ENCODE peak calls at places on chromosomes 1 and 21, in four cellular contexts. One of them, this sample, is unnamed.

GRCh38 chr1:218364028-218364710 is 19.0 kb downstream of the TGFB2 start:
- DNase-seq in neuronal stem cell: no peak
- DNase-seq in upper lobe of right lung: no peak
- DNase-seq in mammary epithelial cell: no peak
- DNase-seq in this sample: no peak

GRCh38 chr1:169460193-169460833 is 25.4 kb downstream of the SLC19A2 start:
- DNase-seq in mammary epithelial cell: no peak
- DNase-seq in upper lobe of right lung: peak; percentile 61
- DNase-seq in neuronal stem cell: no peak
- DNase-seq in this sample: no peak

GRCh38 chr1:100860397-100860991 is 34.1 kb downstream of the EXTL2 start:
- DNase-seq in upper lobe of right lung: no peak
- DNase-seq in neuronal stem cell: no peak
- DNase-seq in mammary epithelial cell: peak; percentile 55
- DNase-seq in this sample: no peak

GRCh38 chr1:81305997-81306452 is 494.7 kb upstream of the ADGRL2 start:
- DNase-seq in upper lobe of right lung: no peak
- DNase-seq in mammary epithelial cell: peak; percentile 36
- DNase-seq in neuronal stem cell: peak; percentile 45
- DNase-seq in this sample: peak; percentile 23

GRCh38 chr1:243254233-243254926 is 701 bp downstream of the CEP170 start:
- DNase-seq in mammary epithelial cell: peak; percentile 74
- DNase-seq in upper lobe of right lung: peak; percentile 89
- DNase-seq in neuronal stem cell: peak; percentile 52
- DNase-seq in this sample: peak; percentile 78

GRCh38 chr1:40662864-40663263 is 2.6 kb downstream of the RIMS3 start:
- DNase-seq in mammary epithelial cell: peak; percentile 80
- DNase-seq in neuronal stem cell: no peak
- DNase-seq in upper lobe of right lung: no peak
- DNase-seq in this sample: no peak

GRCh38 chr1:110634455-110635281 is 28.5 kb upstream of the KCNA2 start:
- DNase-seq in upper lobe of right lung: peak; percentile 81
- DNase-seq in neuronal stem cell: no peak
- DNase-seq in mammary epithelial cell: peak; percentile 87
- DNase-seq in this sample: no peak

GRCh38 chr1:112395261-112395831 is 668 bp upstream of the CTTNBP2NL start:
- DNase-seq in upper lobe of right lung: no peak
- DNase-seq in mammary epithelial cell: no peak
- DNase-seq in neuronal stem cell: peak; percentile 61
- DNase-seq in this sample: no peak

GRCh38 chr21:29334717-29335428 is 36.2 kb downstream of the BACH1 start:
- DNase-seq in mammary epithelial cell: no peak
- DNase-seq in neuronal stem cell: no peak
- DNase-seq in upper lobe of right lung: no peak
- DNase-seq in this sample: no peak

GRCh38 chr1:2854611-2855010 is 53.1 kb upstream of the TTC34 start:
- DNase-seq in neuronal stem cell: no peak
- DNase-seq in upper lobe of right lung: no peak
- DNase-seq in mammary epithelial cell: no peak
- DNase-seq in this sample: no peak

GRCh38 chr1:10691740-10692125 is 104.7 kb downstream of the CASZ1 start:
- DNase-seq in upper lobe of right lung: no peak
- DNase-seq in neuronal stem cell: no peak
- DNase-seq in mammary epithelial cell: no peak
- DNase-seq in this sample: no peak

GRCh38 chr21:46091631-46092025 is 6.3 kb upstream of the COL6A2 start:
- DNase-seq in mammary epithelial cell: no peak
- DNase-seq in upper lobe of right lung: peak; percentile 23
- DNase-seq in neuronal stem cell: no peak
- DNase-seq in this sample: no peak

GRCh38 chr1:182889997-182890396 is 50.9 kb downstream of the DHX9 start:
- DNase-seq in mammary epithelial cell: no peak
- DNase-seq in neuronal stem cell: no peak
- DNase-seq in upper lobe of right lung: no peak
- DNase-seq in this sample: no peak

GRCh38 chr1:114670083-114671010 is 498 bp upstream of the DENND2C start:
- DNase-seq in mammary epithelial cell: peak; percentile 97
- DNase-seq in upper lobe of right lung: peak; percentile 98
- DNase-seq in neuronal stem cell: peak; percentile 84
- DNase-seq in this sample: peak; percentile 84

DNA sequence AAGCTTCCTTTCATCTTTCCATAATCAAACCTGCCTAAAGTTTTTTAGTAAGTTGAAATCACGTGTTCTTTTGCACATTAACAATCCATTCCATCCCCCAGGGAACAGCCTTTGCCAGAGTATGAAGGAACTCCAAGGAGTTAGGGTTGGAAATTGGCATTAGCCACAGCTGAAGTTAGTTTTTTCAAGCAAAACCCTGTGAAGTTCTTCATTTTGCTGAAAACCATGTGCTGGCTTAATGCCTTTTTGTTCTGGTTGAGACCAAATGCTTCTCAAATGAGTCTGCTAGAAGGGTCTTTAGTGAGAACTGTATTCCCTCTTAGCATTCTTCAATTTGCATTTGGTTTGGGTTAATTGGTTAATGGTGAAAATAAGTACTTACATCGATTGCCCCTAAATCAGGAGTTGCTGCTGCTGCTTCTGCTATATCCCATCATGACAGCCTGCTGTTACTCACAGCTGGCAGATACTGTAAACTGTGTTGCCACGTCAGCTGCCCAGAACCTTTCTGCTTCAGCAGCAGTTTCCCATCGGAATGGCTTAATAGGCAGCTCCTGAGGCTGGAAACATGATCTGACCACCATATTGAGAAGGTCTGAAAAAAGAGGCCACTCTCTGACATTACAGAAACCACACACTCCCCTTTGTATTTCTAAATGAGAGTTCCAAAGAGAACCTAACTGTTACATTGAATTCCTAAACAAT is 14.1 kb upstream of the SEC16B start:
- DNase-seq in neuronal stem cell: peak; percentile 53
- DNase-seq in upper lobe of right lung: no peak
- DNase-seq in mammary epithelial cell: peak; percentile 89
- DNase-seq in this sample: peak; percentile 10
- H3K27ac ChIP-seq in neuronal stem cell: no peak overlapping the region
- H3K27ac ChIP-seq in upper lobe of right lung: no peak overlapping the region
- H3K27ac ChIP-seq in mammary epithelial cell: no peak overlapping the region
- H3K27ac ChIP-seq in this sample: no peak overlapping the region

GRCh38 chr1:92855236-92855635 is 23.4 kb downstream of the RPL5 start:
- DNase-seq in neuronal stem cell: no peak
- DNase-seq in mammary epithelial cell: no peak
- DNase-seq in upper lobe of right lung: no peak
- DNase-seq in this sample: no peak

GRCh38 chr1:92853299-92853698 is 21.5 kb downstream of the RPL5 start:
- DNase-seq in neuronal stem cell: no peak
- DNase-seq in mammary epithelial cell: no peak
- DNase-seq in upper lobe of right lung: no peak
- DNase-seq in this sample: no peak

GRCh38 chr1:92854386-92854785 is 22.5 kb downstream of the RPL5 start:
- DNase-seq in neuronal stem cell: no peak
- DNase-seq in upper lobe of right lung: no peak
- DNase-seq in mammary epithelial cell: no peak
- DNase-seq in this sample: no peak

GRCh38 chr1:92850019-92850418 is 18.2 kb downstream of the RPL5 start:
- DNase-seq in neuronal stem cell: no peak
- DNase-seq in upper lobe of right lung: no peak
- DNase-seq in mammary epithelial cell: no peak
- DNase-seq in this sample: no peak

GRCh38 chr1:92851729-92852128 is 19.9 kb downstream of the RPL5 start:
- DNase-seq in mammary epithelial cell: no peak
- DNase-seq in upper lobe of right lung: no peak
- DNase-seq in neuronal stem cell: no peak
- DNase-seq in this sample: no peak
- H3K27ac ChIP-seq in mammary epithelial cell: no peak overlapping the region
- H3K27ac ChIP-seq in upper lobe of right lung: no peak overlapping the region
- H3K27ac ChIP-seq in neuronal stem cell: no peak overlapping the region
- H3K27ac ChIP-seq in this sample: no peak overlapping the region

DNA sequence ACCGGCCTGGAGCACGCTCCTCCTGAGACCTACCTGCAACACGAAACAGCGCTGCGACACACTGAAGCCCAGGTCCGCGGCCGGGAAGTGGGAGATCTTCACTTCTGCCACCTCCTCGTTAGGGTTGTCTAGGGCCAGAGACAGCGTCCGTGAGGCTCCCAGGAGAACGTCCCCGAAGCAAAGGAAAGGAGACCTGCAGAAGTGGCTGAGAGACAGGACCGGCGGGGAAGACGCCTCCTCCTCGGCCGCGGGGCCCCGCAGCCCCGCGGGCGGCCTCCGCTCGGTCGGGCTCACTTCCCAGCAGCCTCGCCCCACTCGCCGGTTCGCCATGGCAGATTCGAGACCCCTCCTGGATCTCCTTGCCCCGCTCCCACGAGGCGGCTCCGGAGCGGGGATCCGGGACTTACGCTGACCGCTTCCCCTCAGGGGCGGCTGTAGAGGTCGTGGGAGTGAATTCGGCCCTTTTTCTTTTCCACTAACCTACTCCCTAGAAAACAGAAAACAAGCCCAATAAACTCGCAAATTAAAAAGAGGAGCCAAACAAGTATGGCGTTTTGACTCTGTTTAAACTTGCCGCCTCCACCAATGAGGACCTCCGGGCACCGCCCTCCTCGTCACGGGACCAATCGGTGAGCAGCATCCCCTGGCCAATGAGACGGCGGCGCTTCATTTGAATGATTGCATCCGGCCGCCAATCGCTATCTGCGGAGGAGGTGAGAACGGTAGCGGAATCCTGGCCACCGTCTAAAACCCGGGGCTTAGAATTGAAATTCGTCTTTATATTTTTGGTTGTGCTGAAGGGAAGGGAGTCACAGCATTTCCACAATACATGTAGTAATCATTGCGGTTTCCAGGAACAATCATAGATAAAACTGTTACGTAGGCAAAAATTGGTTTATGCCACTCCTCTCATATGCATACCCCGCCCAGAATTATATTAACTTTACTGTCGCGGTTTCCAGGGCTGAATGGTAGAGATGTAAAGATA is at the start of gene ASPM:
- DNase-seq in neuronal stem cell: peak; percentile 89
- DNase-seq in mammary epithelial cell: peak; percentile 92
- DNase-seq in upper lobe of right lung: peak; percentile 97
- DNase-seq in this sample: peak; percentile 90
- H3K27ac ChIP-seq in neuronal stem cell: peak within 1 kb of the TSS; percentile 88
- H3K27ac ChIP-seq in mammary epithelial cell: peak within 1 kb of the TSS; percentile 83
- H3K27ac ChIP-seq in upper lobe of right lung: peak within 1 kb of the TSS; percentile 43
- H3K27ac ChIP-seq in this sample: no peak within 1 kb of the TSS

GRCh38 chr1:36136535-36136934 is 11.5 kb upstream of the COL8A2 start:
- DNase-seq in neuronal stem cell: no peak
- DNase-seq in mammary epithelial cell: peak; percentile 44
- DNase-seq in upper lobe of right lung: no peak
- DNase-seq in this sample: no peak
- H3K27ac ChIP-seq in neuronal stem cell: no peak overlapping the region
- H3K27ac ChIP-seq in mammary epithelial cell: peak overlapping the region; percentile 79
- H3K27ac ChIP-seq in upper lobe of right lung: peak overlapping the region; percentile 47
- H3K27ac ChIP-seq in this sample: no peak overlapping the region